ENCODE peak calls at places on chromosomes 13 and 19, in seven cellular contexts. One of them, this sample, is unnamed.

GRCh38 chr19:900302-901111 is 7.2 kb downstream of the RNU6-9 start:
- DNase-seq in mesendoderm: peak
- DNase-seq in kidney epithelial cell: no peak
- DNase-seq in T-helper 9 cell: peak
- DNase-seq in small intestine: peak
- DNase-seq in EL: no peak
- DNase-seq in glutamatergic neuron: no peak
- DNase-seq in this sample: no peak

GRCh38 chr13:101945435-101945834 is 456.4 kb downstream of the FGF14 start:
- DNase-seq in glutamatergic neuron: peak
- DNase-seq in mesendoderm: peak
- DNase-seq in T-helper 9 cell: no peak
- DNase-seq in kidney epithelial cell: no peak
- DNase-seq in EL: no peak
- DNase-seq in small intestine: no peak
- DNase-seq in this sample: no peak

GRCh38 chr19:11447347-11448262 is 12.2 kb downstream of the PRKCSH start:
- DNase-seq in EL: no peak
- DNase-seq in small intestine: no peak
- DNase-seq in mesendoderm: no peak
- DNase-seq in glutamatergic neuron: no peak
- DNase-seq in T-helper 9 cell: no peak
- DNase-seq in kidney epithelial cell: no peak
- DNase-seq in this sample: no peak

GRCh38 chr13:114130131-114130707 is 2.2 kb downstream of the RASA3 start:
- DNase-seq in mesendoderm: no peak
- DNase-seq in EL: peak
- DNase-seq in small intestine: no peak
- DNase-seq in kidney epithelial cell: no peak
- DNase-seq in glutamatergic neuron: no peak
- DNase-seq in T-helper 9 cell: no peak
- DNase-seq in this sample: no peak

GRCh38 chr19:33812388-33813330 is 16.0 kb downstream of the KCTD15 start:
- DNase-seq in EL: no peak
- DNase-seq in mesendoderm: no peak
- DNase-seq in small intestine: no peak
- DNase-seq in kidney epithelial cell: no peak
- DNase-seq in T-helper 9 cell: no peak
- DNase-seq in glutamatergic neuron: no peak
- DNase-seq in this sample: no peak

GRCh38 chr13:86446311-86446710 is 647.1 kb upstream of the SLITRK6 start:
- DNase-seq in T-helper 9 cell: no peak
- DNase-seq in small intestine: no peak
- DNase-seq in kidney epithelial cell: no peak
- DNase-seq in EL: no peak
- DNase-seq in glutamatergic neuron: peak
- DNase-seq in mesendoderm: peak
- DNase-seq in this sample: no peak

GRCh38 chr13:110583178-110583865 is 21.8 kb upstream of the RAB20 start:
- DNase-seq in mesendoderm: no peak
- DNase-seq in glutamatergic neuron: no peak
- DNase-seq in small intestine: no peak
- DNase-seq in T-helper 9 cell: no peak
- DNase-seq in EL: no peak
- DNase-seq in kidney epithelial cell: no peak
- DNase-seq in this sample: no peak

GRCh38 chr13:51057001-51057400 is 54.1 kb downstream of the C13orf42 start:
- DNase-seq in EL: no peak
- DNase-seq in glutamatergic neuron: no peak
- DNase-seq in T-helper 9 cell: no peak
- DNase-seq in mesendoderm: no peak
- DNase-seq in kidney epithelial cell: no peak
- DNase-seq in small intestine: no peak
- DNase-seq in this sample: no peak

GRCh38 chr13:107715496-107715895 is 499.8 kb downstream of the LIG4 start:
- DNase-seq in T-helper 9 cell: no peak
- DNase-seq in mesendoderm: no peak
- DNase-seq in small intestine: no peak
- DNase-seq in kidney epithelial cell: no peak
- DNase-seq in EL: no peak
- DNase-seq in glutamatergic neuron: no peak
- DNase-seq in this sample: no peak

GRCh38 chr13:83773961-83774360 is 108.3 kb downstream of the SLITRK1 start:
- DNase-seq in glutamatergic neuron: no peak
- DNase-seq in T-helper 9 cell: no peak
- DNase-seq in EL: no peak
- DNase-seq in small intestine: no peak
- DNase-seq in kidney epithelial cell: no peak
- DNase-seq in mesendoderm: no peak
- DNase-seq in this sample: no peak

GRCh38 chr13:113122571-113123225 is at the start of gene F10:
- DNase-seq in small intestine: peak
- DNase-seq in kidney epithelial cell: no peak
- DNase-seq in EL: peak
- DNase-seq in mesendoderm: peak
- DNase-seq in glutamatergic neuron: peak
- DNase-seq in T-helper 9 cell: no peak
- DNase-seq in this sample: no peak

GRCh38 chr19:28541029-28541428 is 671.9 kb downstream of the UQCRFS1 start:
- DNase-seq in T-helper 9 cell: no peak
- DNase-seq in EL: no peak
- DNase-seq in small intestine: no peak
- DNase-seq in glutamatergic neuron: no peak
- DNase-seq in mesendoderm: no peak
- DNase-seq in kidney epithelial cell: no peak
- DNase-seq in this sample: no peak

GRCh38 chr13:67221630-67222226 is 8.4 kb downstream of the PCDH9 start:
- DNase-seq in small intestine: no peak
- DNase-seq in EL: no peak
- DNase-seq in kidney epithelial cell: no peak
- DNase-seq in glutamatergic neuron: no peak
- DNase-seq in T-helper 9 cell: no peak
- DNase-seq in mesendoderm: no peak
- DNase-seq in this sample: no peak

GRCh38 chr19:6887326-6887725 is at the start of gene ADGRE1:
- DNase-seq in small intestine: no peak
- DNase-seq in kidney epithelial cell: no peak
- DNase-seq in mesendoderm: no peak
- DNase-seq in EL: no peak
- DNase-seq in glutamatergic neuron: no peak
- DNase-seq in T-helper 9 cell: no peak
- DNase-seq in this sample: no peak

GRCh38 chr19:18995804-18996241 is 37.5 kb downstream of the SUGP2 start:
- DNase-seq in small intestine: peak
- DNase-seq in T-helper 9 cell: no peak
- DNase-seq in mesendoderm: peak
- DNase-seq in kidney epithelial cell: peak
- DNase-seq in EL: peak
- DNase-seq in glutamatergic neuron: peak
- DNase-seq in this sample: no peak

GRCh38 chr13:28049880-28050871 is 50.2 kb downstream of the FLT3 start:
- DNase-seq in mesendoderm: peak
- DNase-seq in T-helper 9 cell: no peak
- DNase-seq in small intestine: peak
- DNase-seq in glutamatergic neuron: no peak
- DNase-seq in kidney epithelial cell: no peak
- DNase-seq in EL: no peak
- DNase-seq in this sample: no peak

GRCh38 chr19:3818479-3818878 is 32.3 kb upstream of the MATK start:
- DNase-seq in kidney epithelial cell: peak
- DNase-seq in T-helper 9 cell: no peak
- DNase-seq in small intestine: no peak
- DNase-seq in EL: peak
- DNase-seq in mesendoderm: no peak
- DNase-seq in glutamatergic neuron: no peak
- DNase-seq in this sample: no peak

GRCh38 chr19:51590441-51590840 is 19.4 kb downstream of the ZNF175 start:
- DNase-seq in small intestine: no peak
- DNase-seq in T-helper 9 cell: no peak
- DNase-seq in kidney epithelial cell: no peak
- DNase-seq in EL: no peak
- DNase-seq in mesendoderm: no peak
- DNase-seq in glutamatergic neuron: no peak
- DNase-seq in this sample: no peak

GRCh38 chr13:113762538-113762937 is 3.5 kb downstream of the TMEM255B start:
- DNase-seq in mesendoderm: peak
- DNase-seq in small intestine: no peak
- DNase-seq in T-helper 9 cell: no peak
- DNase-seq in kidney epithelial cell: no peak
- DNase-seq in EL: no peak
- DNase-seq in glutamatergic neuron: no peak
- DNase-seq in this sample: no peak

GRCh38 chr13:34611678-34612077 is 330.4 kb upstream of the NBEA start:
- DNase-seq in mesendoderm: no peak
- DNase-seq in T-helper 9 cell: no peak
- DNase-seq in EL: no peak
- DNase-seq in glutamatergic neuron: no peak
- DNase-seq in kidney epithelial cell: peak
- DNase-seq in small intestine: no peak
- DNase-seq in this sample: no peak

GRCh38 chr13:58630794-58631193 is 999.2 kb downstream of the PCDH17 start:
- DNase-seq in glutamatergic neuron: no peak
- DNase-seq in T-helper 9 cell: no peak
- DNase-seq in mesendoderm: no peak
- DNase-seq in small intestine: no peak
- DNase-seq in kidney epithelial cell: no peak
- DNase-seq in EL: no peak
- DNase-seq in this sample: no peak

GRCh38 chr19:2041686-2042484 is 9.2 kb downstream of the MKNK2 start:
- DNase-seq in T-helper 9 cell: peak
- DNase-seq in mesendoderm: peak
- DNase-seq in small intestine: peak
- DNase-seq in EL: peak
- DNase-seq in glutamatergic neuron: peak
- DNase-seq in kidney epithelial cell: peak
- DNase-seq in this sample: peak

GRCh38 chr19:4671182-4671851 is 1.2 kb upstream of the MYDGF start:
- DNase-seq in kidney epithelial cell: peak
- DNase-seq in T-helper 9 cell: no peak
- DNase-seq in EL: no peak
- DNase-seq in glutamatergic neuron: no peak
- DNase-seq in small intestine: no peak
- DNase-seq in mesendoderm: no peak
- DNase-seq in this sample: no peak

GRCh38 chr19:51884713-51885112 is 3.0 kb downstream of the ZNF577 start:
- DNase-seq in small intestine: no peak
- DNase-seq in EL: no peak
- DNase-seq in kidney epithelial cell: no peak
- DNase-seq in T-helper 9 cell: no peak
- DNase-seq in glutamatergic neuron: no peak
- DNase-seq in mesendoderm: no peak
- DNase-seq in this sample: no peak

GRCh38 chr19:15562861-15563260 is 52.2 kb upstream of the CYP4F8 start:
- DNase-seq in T-helper 9 cell: no peak
- DNase-seq in kidney epithelial cell: no peak
- DNase-seq in EL: peak
- DNase-seq in small intestine: no peak
- DNase-seq in mesendoderm: no peak
- DNase-seq in glutamatergic neuron: no peak
- DNase-seq in this sample: no peak

GRCh38 chr13:108830916-108831315 is 201.5 kb downstream of the MYO16 start:
- DNase-seq in EL: no peak
- DNase-seq in kidney epithelial cell: no peak
- DNase-seq in glutamatergic neuron: no peak
- DNase-seq in mesendoderm: no peak
- DNase-seq in small intestine: no peak
- DNase-seq in T-helper 9 cell: no peak
- DNase-seq in this sample: no peak

GRCh38 chr19:13149628-13150186 is 468 bp downstream of the STX10 start:
- DNase-seq in small intestine: peak
- DNase-seq in EL: peak
- DNase-seq in kidney epithelial cell: no peak
- DNase-seq in T-helper 9 cell: no peak
- DNase-seq in glutamatergic neuron: peak
- DNase-seq in mesendoderm: no peak
- DNase-seq in this sample: peak

GRCh38 chr19:940591-941291 is 14.9 kb downstream of the ARID3A start:
- DNase-seq in glutamatergic neuron: no peak
- DNase-seq in T-helper 9 cell: peak
- DNase-seq in kidney epithelial cell: no peak
- DNase-seq in EL: peak
- DNase-seq in mesendoderm: no peak
- DNase-seq in small intestine: peak
- DNase-seq in this sample: peak

GRCh38 chr19:17114414-17114831 is 38.8 kb downstream of the MYO9B start:
- DNase-seq in EL: no peak
- DNase-seq in mesendoderm: peak
- DNase-seq in small intestine: no peak
- DNase-seq in glutamatergic neuron: no peak
- DNase-seq in T-helper 9 cell: no peak
- DNase-seq in kidney epithelial cell: no peak
- DNase-seq in this sample: no peak

GRCh38 chr13:28434934-28435333 is 60.0 kb downstream of the FLT1 start:
- DNase-seq in glutamatergic neuron: no peak
- DNase-seq in mesendoderm: no peak
- DNase-seq in EL: no peak
- DNase-seq in T-helper 9 cell: no peak
- DNase-seq in small intestine: no peak
- DNase-seq in kidney epithelial cell: no peak
- DNase-seq in this sample: no peak

GRCh38 chr13:78638216-78638615 is 20.7 kb downstream of the OBI1 start:
- DNase-seq in kidney epithelial cell: no peak
- DNase-seq in mesendoderm: no peak
- DNase-seq in small intestine: no peak
- DNase-seq in T-helper 9 cell: no peak
- DNase-seq in glutamatergic neuron: no peak
- DNase-seq in EL: no peak
- DNase-seq in this sample: no peak

GRCh38 chr13:50124536-50125305 is 109.5 kb downstream of the KCNRG start:
- DNase-seq in small intestine: no peak
- DNase-seq in EL: peak
- DNase-seq in mesendoderm: peak
- DNase-seq in T-helper 9 cell: peak
- DNase-seq in glutamatergic neuron: peak
- DNase-seq in kidney epithelial cell: no peak
- DNase-seq in this sample: peak

GRCh38 chr19:31402931-31403330 is 53.7 kb upstream of the TSHZ3 start:
- DNase-seq in mesendoderm: no peak
- DNase-seq in kidney epithelial cell: no peak
- DNase-seq in glutamatergic neuron: no peak
- DNase-seq in small intestine: no peak
- DNase-seq in EL: no peak
- DNase-seq in T-helper 9 cell: no peak
- DNase-seq in this sample: no peak

GRCh38 chr19:342801-343421 is 1.7 kb downstream of the MIER2 start:
- DNase-seq in glutamatergic neuron: no peak
- DNase-seq in T-helper 9 cell: no peak
- DNase-seq in kidney epithelial cell: peak
- DNase-seq in small intestine: no peak
- DNase-seq in EL: peak
- DNase-seq in mesendoderm: no peak
- DNase-seq in this sample: no peak

GRCh38 chr19:39093761-39094160 is 9.6 kb downstream of the ACP7 start:
- DNase-seq in EL: peak
- DNase-seq in T-helper 9 cell: no peak
- DNase-seq in small intestine: no peak
- DNase-seq in glutamatergic neuron: no peak
- DNase-seq in kidney epithelial cell: no peak
- DNase-seq in mesendoderm: no peak
- DNase-seq in this sample: no peak

GRCh38 chr13:30572859-30573275 is 44.9 kb upstream of the USPL1 start:
- DNase-seq in mesendoderm: peak
- DNase-seq in small intestine: peak
- DNase-seq in kidney epithelial cell: no peak
- DNase-seq in glutamatergic neuron: no peak
- DNase-seq in T-helper 9 cell: no peak
- DNase-seq in EL: peak
- DNase-seq in this sample: no peak

This sample was measured in CD4-positive, alpha-beta T cell.